ENCODE peak calls at places on chromosomes 4 and X, in eight cellular contexts. K is esophagus muscularis mucosa, V is iPS-NIHi11, Q is mammary epithelial cell, Y is choroid plexus epithelial cell, W is upper lobe of right lung, C is thoracic aorta, Z is thyroid gland. G is an unnamed sample.

GRCh38 chrX:114344756-114345155 is 239.1 kb upstream of the HTR2C start:
- DNase-seq in K (no peak), V (peak; percentile 32), Q (peak; percentile 16), Y (peak; percentile 50), W (no peak), C (no peak), Z (no peak), G (no peak)

GRCh38 chrX:123918106-123918721 is 43.3 kb upstream of the STAG2 start:
- DNase-seq in K (no peak), V (no peak), Q (no peak), Y (no peak), W (no peak), C (no peak), Z (no peak), G (no peak)

GRCh38 chrX:17291998-17292658 is 82.9 kb upstream of the NHS start:
- DNase-seq in K (no peak), V (peak; percentile 5), Q (no peak), Y (peak; percentile 24), W (no peak), C (no peak), Z (no peak), G (no peak)

GRCh38 chr4:94889961-94890360 is 132.2 kb downstream of the BMPR1B start:
- DNase-seq in K (no peak), V (no peak), Q (peak; percentile 72), Y (peak; percentile 91), W (no peak), C (no peak), Z (no peak), G (no peak)

GRCh38 chr4:172751550-172751949 is 417.1 kb upstream of the GALNT7 start:
- DNase-seq in K (no peak), V (no peak), Q (no peak), Y (no peak), W (no peak), C (no peak), Z (no peak), G (no peak)

GRCh38 chr4:8182858-8183725 is 16.0 kb upstream of the SH3TC1 start:
- DNase-seq in K (peak; percentile 93), V (no peak), Q (peak; percentile 98), Y (peak; percentile 94), W (peak; percentile 90), C (no peak), Z (peak; percentile 52), G (peak; percentile 85)

GRCh38 chrX:24150051-24150790 is 692 bp downstream of the ZFX start:
- DNase-seq in K (peak; percentile 94), V (peak; percentile 81), Q (peak; percentile 86), Y (peak; percentile 88), W (peak; percentile 93), C (peak; percentile 55), Z (peak; percentile 85), G (peak; percentile 90)

GRCh38 chr4:114019276-114019971 is 40.0 kb upstream of the ARSJ start:
- DNase-seq in K (no peak), V (no peak), Q (peak; percentile 22), Y (peak; percentile 47), W (no peak), C (no peak), Z (no peak), G (no peak)

GRCh38 chrX:7941390-7942042 is 14.3 kb upstream of the PNPLA4 start:
- DNase-seq in K (no peak), V (no peak), Q (peak; percentile 9), Y (peak; percentile 35), W (no peak), C (no peak), Z (peak; percentile 5), G (peak; percentile 3)

GRCh38 chrX:109199726-109200125 is 282.2 kb downstream of the GUCY2F start:
- DNase-seq in K (no peak), V (no peak), Q (peak; percentile 1), Y (peak; percentile 52), W (no peak), C (no peak), Z (no peak), G (no peak)

GRCh38 chr4:53706422-53707032 is 115.2 kb upstream of the LNX1 start:
- DNase-seq in K (no peak), V (peak; percentile 41), Q (peak; percentile 48), Y (peak; percentile 87), W (no peak), C (no peak), Z (no peak), G (peak; percentile 8)

GRCh38 chr4:15695240-15695699 is 7.6 kb upstream of the BST1 start:
- DNase-seq in K (no peak), V (peak; percentile 23), Q (peak; percentile 98), Y (peak; percentile 78), W (no peak), C (no peak), Z (no peak), G (peak; percentile 16)

GRCh38 chrX:13092455-13092941 is 48.1 kb upstream of the FAM9C start:
- DNase-seq in K (no peak), V (no peak), Q (no peak), Y (no peak), W (peak; percentile 74), C (no peak), Z (no peak), G (peak; percentile 48)

GRCh38 chrX:86829786-86830185 is 681.5 kb downstream of the DACH2 start:
- DNase-seq in K (no peak), V (no peak), Q (no peak), Y (no peak), W (no peak), C (no peak), Z (no peak), G (no peak)

GRCh38 chr4:94827481-94828110 is 69.8 kb downstream of the BMPR1B start:
- DNase-seq in K (no peak), V (no peak), Q (peak; percentile 88), Y (peak; percentile 85), W (no peak), C (no peak), Z (no peak), G (peak; percentile 4)

GRCh38 chrX:110145854-110146253 is 142.9 kb downstream of the TMEM164 start:
- DNase-seq in K (no peak), V (peak; percentile 16), Q (peak; percentile 7), Y (peak; percentile 56), W (no peak), C (no peak), Z (peak; percentile 21), G (peak; percentile 29)

GRCh38 chr4:185256444-185256843 is 47.0 kb downstream of the SNX25 start:
- DNase-seq in K (no peak), V (no peak), Q (peak; percentile 65), Y (peak; percentile 80), W (no peak), C (no peak), Z (no peak), G (no peak)

GRCh38 chr4:5050520-5050955 is 742 bp upstream of the STK32B start:
- DNase-seq in K (peak; percentile 93), V (peak; percentile 89), Q (peak; percentile 63), Y (peak; percentile 86), W (peak; percentile 84), C (no peak), Z (peak; percentile 43), G (peak; percentile 41)

GRCh38 chr4:68895561-68896198 is 55.9 kb downstream of the UGT2A3 start:
- DNase-seq in K (no peak), V (no peak), Q (no peak), Y (no peak), W (no peak), C (no peak), Z (no peak), G (no peak)

GRCh38 chr4:168648929-168649328 is 152.1 kb downstream of the PALLD start:
- DNase-seq in K (no peak), V (no peak), Q (peak; percentile 81), Y (peak; percentile 86), W (no peak), C (no peak), Z (no peak), G (no peak)

GRCh38 chrX:71532078-71532752 is 689 bp upstream of the OGT start:
- DNase-seq in K (no peak), V (no peak), Q (peak; percentile 55), Y (peak; percentile 44), W (no peak), C (no peak), Z (peak; percentile 4), G (peak; percentile 16)

GRCh38 chrX:18455384-18455783 is 30.0 kb downstream of the CDKL5 start:
- DNase-seq in K (no peak), V (no peak), Q (no peak), Y (no peak), W (no peak), C (no peak), Z (no peak), G (no peak)

GRCh38 chr4:154230723-154231122 is 260.9 kb downstream of the DCHS2 start:
- DNase-seq in K (no peak), V (no peak), Q (no peak), Y (no peak), W (no peak), C (no peak), Z (no peak), G (no peak)

GRCh38 chrX:106931831-106932491 is 11.8 kb downstream of the CLDN2 start:
- DNase-seq in K (no peak), V (no peak), Q (peak; percentile 7), Y (peak; percentile 58), W (no peak), C (no peak), Z (no peak), G (no peak)

GRCh38 chrX:74519870-74520269 is 94.6 kb downstream of the RLIM start:
- DNase-seq in K (no peak), V (no peak), Q (no peak), Y (no peak), W (no peak), C (no peak), Z (no peak), G (no peak)

GRCh38 chrX:136395271-136395670 is 92.5 kb upstream of the BRS3 start:
- DNase-seq in K (no peak), V (no peak), Q (peak; percentile 64), Y (peak; percentile 2), W (no peak), C (no peak), Z (no peak), G (no peak)

GRCh38 chrX:18941896-18942295 is 42.0 kb downstream of the PHKA2 start:
- DNase-seq in K (no peak), V (no peak), Q (no peak), Y (no peak), W (no peak), C (no peak), Z (no peak), G (no peak)

GRCh38 chr4:152485726-152486276 is 50.1 kb downstream of the FBXW7 start:
- DNase-seq in K (no peak), V (no peak), Q (peak; percentile 83), Y (peak; percentile 93), W (no peak), C (no peak), Z (no peak), G (peak; percentile 34)

GRCh38 chrX:21975827-21976226 is 35.3 kb downstream of the SMS start:
- DNase-seq in K (no peak), V (no peak), Q (peak; percentile 19), Y (peak; percentile 81), W (no peak), C (no peak), Z (no peak), G (no peak)

GRCh38 chr4:87529187-87529586 is at the start of gene SPARCL1:
- DNase-seq in K (no peak), V (no peak), Q (no peak), Y (no peak), W (no peak), C (no peak), Z (peak; percentile 6), G (no peak)

GRCh38 chr4:184845367-184846011 is 19.7 kb upstream of the ACSL1 start:
- DNase-seq in K (no peak), V (no peak), Q (peak; percentile 99), Y (peak; percentile 58), W (no peak), C (no peak), Z (no peak), G (peak; percentile 41)

G was measured in Calu3.